ENCODE peak calls at places on chromosomes 6 and 20, in seven cellular contexts. One of them, this sample, is unnamed. For H3K4me1, the result is how much of the 10 kb centered on the place peaks cover.

GRCh38 chr6:117951783-117952182 is 44.7 kb downstream of the SLC35F1 start:
- DNase-seq in foreskin keratinocyte: no peak
- DNase-seq in tibial nerve: no peak
- DNase-seq in neural progenitor cell: peak
- DNase-seq in cardiac muscle cell: peak
- DNase-seq in SK-N-SH: no peak
- DNase-seq in ovary: no peak
- DNase-seq in this sample: no peak

GRCh38 chr6:44245912-44246662 is 814 bp upstream of the HSP90AB1 start:
- DNase-seq in foreskin keratinocyte: peak
- DNase-seq in tibial nerve: peak
- DNase-seq in neural progenitor cell: peak
- DNase-seq in cardiac muscle cell: peak
- DNase-seq in SK-N-SH: peak
- DNase-seq in ovary: peak
- DNase-seq in this sample: peak

GRCh38 chr6:157282279-157282678 is 41.0 kb downstream of the TMEM242 start:
- DNase-seq in foreskin keratinocyte: no peak
- DNase-seq in tibial nerve: no peak
- DNase-seq in neural progenitor cell: no peak
- DNase-seq in cardiac muscle cell: no peak
- DNase-seq in SK-N-SH: no peak
- DNase-seq in ovary: no peak
- DNase-seq in this sample: no peak

GRCh38 chr6:39051399-39052122 is 3.0 kb downstream of the GLP1R start:
- DNase-seq in foreskin keratinocyte: peak
- DNase-seq in tibial nerve: no peak
- DNase-seq in neural progenitor cell: no peak
- DNase-seq in cardiac muscle cell: no peak
- DNase-seq in SK-N-SH: no peak
- DNase-seq in ovary: no peak
- DNase-seq in this sample: no peak

GRCh38 chr20:37339208-37339607 is 6.7 kb upstream of the SRC start:
- DNase-seq in foreskin keratinocyte: no peak
- DNase-seq in tibial nerve: no peak
- DNase-seq in neural progenitor cell: no peak
- DNase-seq in cardiac muscle cell: no peak
- DNase-seq in SK-N-SH: no peak
- DNase-seq in ovary: no peak
- DNase-seq in this sample: no peak

GRCh38 chr20:43911066-43911465 is 3.6 kb upstream of the TOX2 start:
- DNase-seq in foreskin keratinocyte: peak
- DNase-seq in tibial nerve: no peak
- DNase-seq in neural progenitor cell: no peak
- DNase-seq in cardiac muscle cell: no peak
- DNase-seq in SK-N-SH: no peak
- DNase-seq in ovary: no peak
- DNase-seq in this sample: no peak

GRCh38 chr6:43763133-43763797 is 6.7 kb upstream of the VEGFA start:
- DNase-seq in foreskin keratinocyte: no peak
- DNase-seq in tibial nerve: no peak
- DNase-seq in neural progenitor cell: no peak
- DNase-seq in cardiac muscle cell: no peak
- DNase-seq in SK-N-SH: no peak
- DNase-seq in ovary: no peak
- DNase-seq in this sample: no peak

GRCh38 chr20:62136283-62137091 is 6.7 kb downstream of the PSMA7 start:
- DNase-seq in foreskin keratinocyte: peak
- DNase-seq in tibial nerve: peak
- DNase-seq in neural progenitor cell: peak
- DNase-seq in cardiac muscle cell: peak
- DNase-seq in SK-N-SH: peak
- DNase-seq in ovary: peak
- DNase-seq in this sample: no peak

GRCh38 chr6:130863415-130864230 is 36.4 kb downstream of the SMLR1 start:
- DNase-seq in foreskin keratinocyte: no peak
- DNase-seq in tibial nerve: no peak
- DNase-seq in neural progenitor cell: no peak
- DNase-seq in cardiac muscle cell: no peak
- DNase-seq in SK-N-SH: no peak
- DNase-seq in ovary: no peak
- DNase-seq in this sample: no peak

GRCh38 chr6:21026576-21027273 is 492.5 kb downstream of the CDKAL1 start:
- DNase-seq in foreskin keratinocyte: peak
- DNase-seq in tibial nerve: no peak
- DNase-seq in neural progenitor cell: no peak
- DNase-seq in cardiac muscle cell: no peak
- DNase-seq in SK-N-SH: no peak
- DNase-seq in ovary: no peak
- DNase-seq in this sample: no peak

GRCh38 chr6:118551673-118552063 is 3.6 kb downstream of the PLN start:
- DNase-seq in foreskin keratinocyte: no peak
- DNase-seq in tibial nerve: no peak
- DNase-seq in neural progenitor cell: no peak
- DNase-seq in cardiac muscle cell: no peak
- DNase-seq in SK-N-SH: no peak
- DNase-seq in ovary: no peak
- DNase-seq in this sample: no peak

GRCh38 chr20:46151936-46152335 is 33.8 kb downstream of the CD40 start:
- DNase-seq in foreskin keratinocyte: no peak
- DNase-seq in tibial nerve: no peak
- DNase-seq in neural progenitor cell: peak
- DNase-seq in cardiac muscle cell: no peak
- DNase-seq in SK-N-SH: peak
- DNase-seq in ovary: no peak
- DNase-seq in this sample: no peak

GRCh38 chr6:62519574-62519973 is 233.5 kb upstream of the KHDRBS2 start:
- DNase-seq in foreskin keratinocyte: no peak
- DNase-seq in tibial nerve: no peak
- DNase-seq in neural progenitor cell: no peak
- DNase-seq in cardiac muscle cell: no peak
- DNase-seq in SK-N-SH: no peak
- DNase-seq in ovary: no peak
- DNase-seq in this sample: no peak

GRCh38 chr6:26432622-26433021 is 7.7 kb upstream of the BTN3A3 start:
- DNase-seq in foreskin keratinocyte: no peak
- DNase-seq in tibial nerve: no peak
- DNase-seq in neural progenitor cell: no peak
- DNase-seq in cardiac muscle cell: no peak
- DNase-seq in SK-N-SH: no peak
- DNase-seq in ovary: no peak
- DNase-seq in this sample: no peak

GRCh38 chr6:14384175-14384949 is 266.8 kb downstream of the CD83 start:
- DNase-seq in foreskin keratinocyte: no peak
- DNase-seq in tibial nerve: no peak
- DNase-seq in neural progenitor cell: peak
- DNase-seq in cardiac muscle cell: no peak
- DNase-seq in SK-N-SH: no peak
- DNase-seq in ovary: no peak
- DNase-seq in this sample: no peak

GRCh38 chr6:44192428-44193041 is 24.2 kb upstream of the MYMX start:
- DNase-seq in foreskin keratinocyte: no peak
- DNase-seq in tibial nerve: no peak
- DNase-seq in neural progenitor cell: peak
- DNase-seq in cardiac muscle cell: peak
- DNase-seq in SK-N-SH: no peak
- DNase-seq in ovary: no peak
- DNase-seq in this sample: no peak

GRCh38 chr6:130526466-130526865 is 160.6 kb downstream of the TMEM200A start:
- DNase-seq in foreskin keratinocyte: no peak
- DNase-seq in tibial nerve: no peak
- DNase-seq in neural progenitor cell: no peak
- DNase-seq in cardiac muscle cell: no peak
- DNase-seq in SK-N-SH: no peak
- DNase-seq in ovary: no peak
- DNase-seq in this sample: no peak

GRCh38 chr6:69145062-69145461 is 510.0 kb downstream of the ADGRB3 start:
- DNase-seq in foreskin keratinocyte: no peak
- DNase-seq in tibial nerve: no peak
- DNase-seq in neural progenitor cell: no peak
- DNase-seq in cardiac muscle cell: no peak
- DNase-seq in SK-N-SH: no peak
- DNase-seq in ovary: no peak
- DNase-seq in this sample: no peak

GRCh38 chr6:106014930-106015329 is 71.2 kb upstream of the PRDM1 start:
- DNase-seq in foreskin keratinocyte: no peak
- DNase-seq in tibial nerve: no peak
- DNase-seq in neural progenitor cell: peak
- DNase-seq in cardiac muscle cell: no peak
- DNase-seq in SK-N-SH: no peak
- DNase-seq in ovary: no peak
- DNase-seq in this sample: no peak

GRCh38 chr6:29641430-29642213 is 8.6 kb upstream of the GABBR1 start:
- DNase-seq in foreskin keratinocyte: no peak
- DNase-seq in tibial nerve: no peak
- DNase-seq in neural progenitor cell: no peak
- DNase-seq in cardiac muscle cell: no peak
- DNase-seq in SK-N-SH: no peak
- DNase-seq in ovary: no peak
- DNase-seq in this sample: no peak

GRCh38 chr6:116842374-116842947 is 13.6 kb upstream of the GPRC6A start:
- DNase-seq in foreskin keratinocyte: no peak
- DNase-seq in tibial nerve: no peak
- DNase-seq in neural progenitor cell: no peak
- DNase-seq in cardiac muscle cell: no peak
- DNase-seq in SK-N-SH: no peak
- DNase-seq in ovary: no peak
- DNase-seq in this sample: no peak

GRCh38 chr6:168274046-168274952 is 45.3 kb downstream of the DACT2 start:
- DNase-seq in foreskin keratinocyte: no peak
- DNase-seq in tibial nerve: no peak
- DNase-seq in neural progenitor cell: no peak
- DNase-seq in cardiac muscle cell: no peak
- DNase-seq in SK-N-SH: no peak
- DNase-seq in ovary: no peak
- DNase-seq in this sample: no peak

GRCh38 chr20:47866480-47866879 is 81.2 kb upstream of the SULF2 start:
- DNase-seq in foreskin keratinocyte: no peak
- DNase-seq in tibial nerve: no peak
- DNase-seq in neural progenitor cell: no peak
- DNase-seq in cardiac muscle cell: no peak
- DNase-seq in SK-N-SH: no peak
- DNase-seq in ovary: no peak
- DNase-seq in this sample: no peak

GRCh38 chr20:58650181-58650775 is 805 bp upstream of the STX16 start:
- DNase-seq in foreskin keratinocyte: no peak
- DNase-seq in tibial nerve: no peak
- DNase-seq in neural progenitor cell: peak
- DNase-seq in cardiac muscle cell: peak
- DNase-seq in SK-N-SH: peak
- DNase-seq in ovary: peak
- DNase-seq in this sample: peak
- H3K4me1 ChIP-seq in foreskin keratinocyte: under half
- H3K4me1 ChIP-seq in tibial nerve: under half
- H3K4me1 ChIP-seq in neural progenitor cell: under half
- H3K4me1 ChIP-seq in cardiac muscle cell: under half
- H3K4me1 ChIP-seq in SK-N-SH: under half
- H3K4me1 ChIP-seq in ovary: under half
- H3K4me1 ChIP-seq in this sample: under half

DNA sequence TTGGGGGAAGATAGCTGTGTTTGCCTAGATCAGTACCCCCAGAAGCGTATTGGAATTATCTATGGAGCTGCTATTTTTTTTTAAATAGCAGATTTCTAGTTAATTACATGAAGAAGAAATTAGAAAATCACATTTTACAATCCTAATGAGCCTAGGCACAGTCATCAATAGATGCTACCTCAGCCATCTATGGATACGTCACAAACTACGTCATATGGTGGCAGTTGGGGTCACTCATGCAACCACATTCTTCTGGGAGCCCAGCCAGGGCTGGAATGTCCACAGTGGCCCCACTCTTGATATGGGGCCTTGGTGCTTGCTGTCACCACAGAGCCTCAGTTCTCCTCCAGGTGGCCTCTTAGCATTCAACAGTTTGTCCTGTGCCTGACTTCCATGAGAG is 63.0 kb downstream of the SNRNP48 start:
- DNase-seq in foreskin keratinocyte: no peak
- DNase-seq in tibial nerve: no peak
- DNase-seq in neural progenitor cell: no peak
- DNase-seq in cardiac muscle cell: no peak
- DNase-seq in SK-N-SH: no peak
- DNase-seq in ovary: no peak
- DNase-seq in this sample: no peak
- TF ChIP-seq CTCF in foreskin keratinocyte: no peak
- TF ChIP-seq CTCF in tibial nerve: no peak
- TF ChIP-seq CTCF in neural progenitor cell: no peak
- TF ChIP-seq CTCF in cardiac muscle cell: no peak
- TF ChIP-seq CTCF in SK-N-SH: no peak
- TF ChIP-seq CTCF in ovary: no peak
- TF ChIP-seq CTCF in this sample: no peak

DNA sequence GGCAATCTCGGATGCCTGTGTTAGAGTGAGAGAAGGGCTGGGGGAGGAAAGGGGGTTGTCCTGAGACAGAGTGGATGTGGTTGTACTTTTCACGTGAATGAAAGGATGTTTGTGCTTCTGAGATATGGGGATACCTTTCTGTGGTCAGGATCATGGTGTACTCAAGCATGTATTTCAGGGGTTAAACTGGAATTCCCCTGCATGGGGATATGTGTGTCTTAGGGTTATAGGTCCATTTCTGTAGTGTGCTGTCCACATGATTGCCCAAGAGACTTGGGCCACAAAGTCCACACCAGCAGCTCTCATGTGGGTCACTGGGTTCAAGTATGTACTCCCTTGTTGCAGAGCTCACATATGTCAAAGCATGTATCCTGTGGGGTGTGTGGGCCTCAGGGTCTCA is 10.5 kb downstream of the SYNGAP1 start:
- DNase-seq in foreskin keratinocyte: no peak
- DNase-seq in tibial nerve: no peak
- DNase-seq in neural progenitor cell: no peak
- DNase-seq in cardiac muscle cell: no peak
- DNase-seq in SK-N-SH: no peak
- DNase-seq in ovary: no peak
- DNase-seq in this sample: no peak
- H3K4me1 ChIP-seq in foreskin keratinocyte: under half
- H3K4me1 ChIP-seq in tibial nerve: under half
- H3K4me1 ChIP-seq in neural progenitor cell: half or more
- H3K4me1 ChIP-seq in cardiac muscle cell: half or more
- H3K4me1 ChIP-seq in SK-N-SH: under half
- H3K4me1 ChIP-seq in ovary: under half
- H3K4me1 ChIP-seq in this sample: under half

DNA sequence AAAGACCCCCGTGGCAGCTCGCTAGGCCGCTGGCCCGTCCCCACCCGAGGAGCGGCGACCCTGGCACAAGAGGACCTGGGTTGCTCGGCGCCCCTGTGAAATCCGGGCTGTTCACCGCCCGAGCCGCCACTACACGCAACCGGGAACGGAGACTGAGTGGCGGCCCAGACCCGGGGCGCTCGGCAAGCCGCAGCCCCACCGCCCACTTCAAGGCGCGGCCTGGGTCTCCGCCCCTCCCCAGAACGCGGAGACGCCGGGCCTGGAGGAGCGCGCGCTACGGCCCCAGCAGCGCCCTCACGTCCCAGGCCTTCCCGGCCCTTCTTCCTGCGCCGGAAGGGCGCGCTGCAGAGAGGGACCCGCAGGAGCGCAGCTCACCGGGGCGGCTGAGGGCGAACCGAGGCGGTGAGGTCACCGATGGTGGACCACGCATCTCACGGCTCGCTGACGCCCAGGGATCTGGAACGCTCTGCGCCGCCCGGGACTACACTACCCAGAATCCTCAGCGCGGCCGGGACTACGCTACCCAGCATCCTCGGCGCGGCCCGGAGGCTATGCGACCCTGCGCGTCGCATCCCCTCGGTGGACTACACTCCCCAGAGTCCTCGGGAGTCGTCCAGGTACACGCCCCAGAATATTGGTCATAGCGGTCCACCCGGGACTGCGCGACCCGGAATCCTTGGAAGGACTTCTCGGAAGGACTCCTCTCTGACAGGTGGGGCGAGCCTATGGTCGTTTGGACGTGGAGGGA is at the start of gene ZNF337:
- DNase-seq in foreskin keratinocyte: peak
- DNase-seq in tibial nerve: peak
- DNase-seq in neural progenitor cell: peak
- DNase-seq in cardiac muscle cell: peak
- DNase-seq in SK-N-SH: peak
- DNase-seq in ovary: peak
- DNase-seq in this sample: peak
- TF ChIP-seq CTCF in foreskin keratinocyte: peak
- TF ChIP-seq CTCF in tibial nerve: no peak
- TF ChIP-seq CTCF in neural progenitor cell: peak
- TF ChIP-seq CTCF in cardiac muscle cell: peak
- TF ChIP-seq CTCF in SK-N-SH: peak
- TF ChIP-seq CTCF in ovary: no peak
- TF ChIP-seq CTCF in this sample: peak

This sample was measured in right lobe of liver.